ENCODE peak calls at places on chromosomes 4 and X, in ten cellular contexts. One of them, this sample, is unnamed.

GRCh38 chrX:110412971-110413726 is 54.5 kb downstream of the RTL9 start:
- DNase-seq in K562: peak; percentile 89
- DNase-seq in sigmoid colon: peak; percentile 77
- DNase-seq in GM12878: no peak
- DNase-seq in SK-N-SH: peak; percentile 74
- DNase-seq in esophagus muscularis mucosa: no peak
- DNase-seq in suprapubic skin: no peak
- DNase-seq in transverse colon: peak; percentile 69
- DNase-seq in stomach: peak; percentile 75
- DNase-seq in H1: peak; percentile 75
- DNase-seq in this sample: peak; percentile 73

GRCh38 chr4:140088317-140088967 is 65.5 kb downstream of the MAML3 start:
- DNase-seq in suprapubic skin: no peak
- DNase-seq in GM12878: no peak
- DNase-seq in K562: no peak
- DNase-seq in stomach: no peak
- DNase-seq in H1: no peak
- DNase-seq in sigmoid colon: no peak
- DNase-seq in transverse colon: no peak
- DNase-seq in esophagus muscularis mucosa: no peak
- DNase-seq in SK-N-SH: no peak
- DNase-seq in this sample: no peak

GRCh38 chr4:142614621-142615323 is 231.3 kb downstream of the INPP4B start:
- DNase-seq in transverse colon: no peak
- DNase-seq in sigmoid colon: no peak
- DNase-seq in GM12878: no peak
- DNase-seq in suprapubic skin: no peak
- DNase-seq in H1: no peak
- DNase-seq in stomach: no peak
- DNase-seq in K562: no peak
- DNase-seq in SK-N-SH: no peak
- DNase-seq in esophagus muscularis mucosa: no peak
- DNase-seq in this sample: no peak

GRCh38 chr4:37928421-37928820 is 31.8 kb upstream of the PTTG2 start:
- DNase-seq in sigmoid colon: no peak
- DNase-seq in H1: no peak
- DNase-seq in K562: no peak
- DNase-seq in GM12878: no peak
- DNase-seq in stomach: no peak
- DNase-seq in esophagus muscularis mucosa: no peak
- DNase-seq in SK-N-SH: no peak
- DNase-seq in suprapubic skin: no peak
- DNase-seq in transverse colon: no peak
- DNase-seq in this sample: no peak

GRCh38 chr4:25174674-25175073 is 14.4 kb upstream of the SEPSECS start:
- DNase-seq in suprapubic skin: no peak
- DNase-seq in K562: peak; percentile 9
- DNase-seq in GM12878: no peak
- DNase-seq in transverse colon: no peak
- DNase-seq in SK-N-SH: no peak
- DNase-seq in sigmoid colon: no peak
- DNase-seq in stomach: no peak
- DNase-seq in esophagus muscularis mucosa: no peak
- DNase-seq in H1: no peak
- DNase-seq in this sample: no peak

GRCh38 chr4:55023030-55023429 is 102.4 kb downstream of the KDR start:
- DNase-seq in K562: no peak
- DNase-seq in suprapubic skin: no peak
- DNase-seq in SK-N-SH: no peak
- DNase-seq in esophagus muscularis mucosa: no peak
- DNase-seq in GM12878: no peak
- DNase-seq in sigmoid colon: no peak
- DNase-seq in H1: no peak
- DNase-seq in transverse colon: no peak
- DNase-seq in stomach: no peak
- DNase-seq in this sample: no peak

GRCh38 chr4:6319530-6320150 is 50.0 kb downstream of the WFS1 start:
- DNase-seq in H1: no peak
- DNase-seq in SK-N-SH: no peak
- DNase-seq in transverse colon: no peak
- DNase-seq in K562: no peak
- DNase-seq in esophagus muscularis mucosa: no peak
- DNase-seq in sigmoid colon: no peak
- DNase-seq in stomach: no peak
- DNase-seq in suprapubic skin: no peak
- DNase-seq in GM12878: no peak
- DNase-seq in this sample: no peak

GRCh38 chr4:35649784-35650183 is 594.5 kb downstream of the ARAP2 start:
- DNase-seq in GM12878: no peak
- DNase-seq in stomach: no peak
- DNase-seq in SK-N-SH: no peak
- DNase-seq in esophagus muscularis mucosa: no peak
- DNase-seq in H1: no peak
- DNase-seq in suprapubic skin: no peak
- DNase-seq in K562: no peak
- DNase-seq in sigmoid colon: no peak
- DNase-seq in transverse colon: no peak
- DNase-seq in this sample: no peak

GRCh38 chr4:92634891-92635290 is 331.1 kb downstream of the GRID2 start:
- DNase-seq in sigmoid colon: no peak
- DNase-seq in K562: no peak
- DNase-seq in H1: no peak
- DNase-seq in GM12878: no peak
- DNase-seq in transverse colon: no peak
- DNase-seq in stomach: no peak
- DNase-seq in SK-N-SH: no peak
- DNase-seq in suprapubic skin: no peak
- DNase-seq in esophagus muscularis mucosa: no peak
- DNase-seq in this sample: no peak

DNA sequence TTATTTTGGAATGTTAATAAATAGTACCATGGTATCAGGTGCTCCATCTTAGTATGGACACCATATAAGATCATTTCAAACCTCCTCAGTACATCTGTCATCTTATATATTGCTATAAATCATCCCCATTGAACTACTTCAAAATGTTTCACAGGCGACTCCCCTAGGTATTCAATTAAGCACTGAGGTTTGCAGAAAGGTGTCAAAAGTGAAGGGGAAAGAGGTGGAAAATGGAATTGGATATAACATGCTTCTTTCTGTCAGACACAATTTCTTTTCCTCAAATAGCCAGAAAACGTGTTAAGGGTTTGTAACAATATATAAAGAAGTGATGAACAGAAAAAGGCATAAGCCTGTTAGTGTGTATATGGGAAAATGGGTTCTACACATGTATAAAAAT is 325.5 kb downstream of the GRID2 start:
- DNase-seq in H1: no peak
- DNase-seq in esophagus muscularis mucosa: no peak
- DNase-seq in stomach: no peak
- DNase-seq in SK-N-SH: no peak
- DNase-seq in GM12878: no peak
- DNase-seq in K562: no peak
- DNase-seq in sigmoid colon: no peak
- DNase-seq in transverse colon: no peak
- DNase-seq in suprapubic skin: no peak
- DNase-seq in this sample: no peak
- TF ChIP-seq POLR2AphosphoS5 in H1: no peak
- TF ChIP-seq POLR2AphosphoS5 in esophagus muscularis mucosa: no peak
- TF ChIP-seq POLR2AphosphoS5 in stomach: no peak
- TF ChIP-seq POLR2AphosphoS5 in SK-N-SH: no peak
- TF ChIP-seq POLR2AphosphoS5 in GM12878: no peak
- TF ChIP-seq POLR2AphosphoS5 in K562: no peak
- TF ChIP-seq POLR2AphosphoS5 in sigmoid colon: no peak
- TF ChIP-seq POLR2AphosphoS5 in transverse colon: no peak
- TF ChIP-seq POLR2AphosphoS5 in suprapubic skin: no peak
- TF ChIP-seq POLR2AphosphoS5 in this sample: no peak

GRCh38 chr4:105306820-105307219 is 160.1 kb downstream of the TET2 start:
- DNase-seq in H1: no peak
- DNase-seq in SK-N-SH: no peak
- DNase-seq in stomach: no peak
- DNase-seq in transverse colon: no peak
- DNase-seq in suprapubic skin: no peak
- DNase-seq in K562: no peak
- DNase-seq in sigmoid colon: no peak
- DNase-seq in GM12878: no peak
- DNase-seq in esophagus muscularis mucosa: no peak
- DNase-seq in this sample: no peak

GRCh38 chr4:105305019-105305836 is 158.6 kb downstream of the TET2 start:
- DNase-seq in suprapubic skin: no peak
- DNase-seq in SK-N-SH: no peak
- DNase-seq in stomach: no peak
- DNase-seq in H1: no peak
- DNase-seq in K562: no peak
- DNase-seq in sigmoid colon: no peak
- DNase-seq in esophagus muscularis mucosa: no peak
- DNase-seq in GM12878: peak; percentile 50
- DNase-seq in transverse colon: no peak
- DNase-seq in this sample: no peak

GRCh38 chr4:105304085-105304484 is 157.4 kb downstream of the TET2 start:
- DNase-seq in sigmoid colon: no peak
- DNase-seq in suprapubic skin: no peak
- DNase-seq in SK-N-SH: no peak
- DNase-seq in H1: no peak
- DNase-seq in stomach: no peak
- DNase-seq in GM12878: no peak
- DNase-seq in transverse colon: no peak
- DNase-seq in esophagus muscularis mucosa: no peak
- DNase-seq in K562: no peak
- DNase-seq in this sample: no peak

DNA sequence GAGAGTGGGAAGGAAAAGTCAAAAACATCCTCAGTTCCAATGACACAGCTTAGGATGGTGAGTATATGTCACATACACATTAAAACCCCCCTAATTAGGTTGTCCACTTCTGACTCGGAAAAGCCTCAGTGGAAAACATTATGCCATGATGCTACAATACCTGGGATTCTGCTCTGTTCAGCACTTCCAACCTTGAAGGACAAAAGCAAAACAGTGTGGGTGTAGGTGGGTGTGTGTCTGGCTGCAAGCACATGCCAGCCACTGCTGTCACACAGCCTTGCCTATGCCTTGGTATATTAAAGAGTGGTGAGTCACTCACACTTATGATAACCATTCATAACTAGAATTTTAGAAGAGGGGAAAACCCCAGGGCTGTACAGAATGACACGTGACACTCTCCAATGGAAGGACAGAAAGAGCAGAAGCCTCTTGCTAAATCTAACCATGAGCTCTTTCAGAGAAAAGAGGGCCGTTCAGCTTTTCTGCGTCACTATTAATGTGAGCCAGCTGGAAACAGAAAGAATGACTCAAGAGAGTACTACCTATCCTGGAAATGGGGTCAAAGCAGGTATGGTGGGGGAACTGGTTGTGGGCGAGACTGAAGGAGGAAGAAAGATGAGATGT is 159.6 kb downstream of the TET2 start:
- DNase-seq in esophagus muscularis mucosa: no peak
- DNase-seq in K562: no peak
- DNase-seq in H1: no peak
- DNase-seq in transverse colon: no peak
- DNase-seq in SK-N-SH: no peak
- DNase-seq in suprapubic skin: no peak
- DNase-seq in GM12878: peak; percentile 91
- DNase-seq in sigmoid colon: no peak
- DNase-seq in stomach: no peak
- DNase-seq in this sample: no peak
- TF ChIP-seq EP300 in esophagus muscularis mucosa: no peak
- TF ChIP-seq EP300 in K562: no peak
- TF ChIP-seq EP300 in H1: no peak
- TF ChIP-seq EP300 in transverse colon: no peak
- TF ChIP-seq EP300 in SK-N-SH: no peak
- TF ChIP-seq EP300 in suprapubic skin: no peak
- TF ChIP-seq EP300 in GM12878: peak; percentile 77
- TF ChIP-seq EP300 in sigmoid colon: no peak
- TF ChIP-seq EP300 in stomach: no peak
- TF ChIP-seq EP300 in this sample: no peak

GRCh38 chr4:173532725-173533511 is 2.9 kb upstream of the HAND2 start:
- DNase-seq in H1: no peak
- DNase-seq in esophagus muscularis mucosa: no peak
- DNase-seq in sigmoid colon: peak; percentile 68
- DNase-seq in SK-N-SH: no peak
- DNase-seq in suprapubic skin: no peak
- DNase-seq in GM12878: no peak
- DNase-seq in stomach: no peak
- DNase-seq in K562: no peak
- DNase-seq in transverse colon: no peak
- DNase-seq in this sample: no peak

GRCh38 chr4:173530326-173531062 is 465 bp upstream of the HAND2 start:
- DNase-seq in K562: no peak
- DNase-seq in SK-N-SH: peak; percentile 36
- DNase-seq in GM12878: no peak
- DNase-seq in transverse colon: no peak
- DNase-seq in H1: no peak
- DNase-seq in suprapubic skin: no peak
- DNase-seq in esophagus muscularis mucosa: no peak
- DNase-seq in sigmoid colon: peak; percentile 70
- DNase-seq in stomach: no peak
- DNase-seq in this sample: peak; percentile 42

GRCh38 chr4:173528378-173529321 is 1.4 kb downstream of the HAND2 start:
- DNase-seq in sigmoid colon: peak; percentile 77
- DNase-seq in K562: peak; percentile 44
- DNase-seq in stomach: no peak
- DNase-seq in H1: peak; percentile 80
- DNase-seq in suprapubic skin: no peak
- DNase-seq in transverse colon: no peak
- DNase-seq in GM12878: no peak
- DNase-seq in SK-N-SH: peak; percentile 67
- DNase-seq in esophagus muscularis mucosa: no peak
- DNase-seq in this sample: no peak

GRCh38 chr4:173529505-173530325 is at the start of gene HAND2:
- DNase-seq in transverse colon: peak; percentile 64
- DNase-seq in SK-N-SH: peak; percentile 91
- DNase-seq in suprapubic skin: no peak
- DNase-seq in GM12878: no peak
- DNase-seq in H1: peak; percentile 72
- DNase-seq in esophagus muscularis mucosa: no peak
- DNase-seq in sigmoid colon: peak; percentile 97
- DNase-seq in K562: peak; percentile 71
- DNase-seq in stomach: no peak
- DNase-seq in this sample: peak; percentile 76

GRCh38 chr4:173531085-173531965 is 1.3 kb upstream of the HAND2 start:
- DNase-seq in SK-N-SH: no peak
- DNase-seq in sigmoid colon: peak; percentile 92
- DNase-seq in stomach: no peak
- DNase-seq in suprapubic skin: no peak
- DNase-seq in GM12878: no peak
- DNase-seq in esophagus muscularis mucosa: no peak
- DNase-seq in transverse colon: peak; percentile 14
- DNase-seq in H1: peak; percentile 62
- DNase-seq in K562: no peak
- DNase-seq in this sample: peak; percentile 70
- TF ChIP-seq POLR2AphosphoS5 in SK-N-SH: no peak
- TF ChIP-seq POLR2AphosphoS5 in sigmoid colon: peak; percentile 59
- TF ChIP-seq POLR2AphosphoS5 in stomach: no peak
- TF ChIP-seq POLR2AphosphoS5 in suprapubic skin: no peak
- TF ChIP-seq POLR2AphosphoS5 in GM12878: no peak
- TF ChIP-seq POLR2AphosphoS5 in esophagus muscularis mucosa: peak; percentile 17
- TF ChIP-seq POLR2AphosphoS5 in transverse colon: no peak
- TF ChIP-seq POLR2AphosphoS5 in H1: no peak
- TF ChIP-seq POLR2AphosphoS5 in K562: no peak
- TF ChIP-seq POLR2AphosphoS5 in this sample: no peak

DNA sequence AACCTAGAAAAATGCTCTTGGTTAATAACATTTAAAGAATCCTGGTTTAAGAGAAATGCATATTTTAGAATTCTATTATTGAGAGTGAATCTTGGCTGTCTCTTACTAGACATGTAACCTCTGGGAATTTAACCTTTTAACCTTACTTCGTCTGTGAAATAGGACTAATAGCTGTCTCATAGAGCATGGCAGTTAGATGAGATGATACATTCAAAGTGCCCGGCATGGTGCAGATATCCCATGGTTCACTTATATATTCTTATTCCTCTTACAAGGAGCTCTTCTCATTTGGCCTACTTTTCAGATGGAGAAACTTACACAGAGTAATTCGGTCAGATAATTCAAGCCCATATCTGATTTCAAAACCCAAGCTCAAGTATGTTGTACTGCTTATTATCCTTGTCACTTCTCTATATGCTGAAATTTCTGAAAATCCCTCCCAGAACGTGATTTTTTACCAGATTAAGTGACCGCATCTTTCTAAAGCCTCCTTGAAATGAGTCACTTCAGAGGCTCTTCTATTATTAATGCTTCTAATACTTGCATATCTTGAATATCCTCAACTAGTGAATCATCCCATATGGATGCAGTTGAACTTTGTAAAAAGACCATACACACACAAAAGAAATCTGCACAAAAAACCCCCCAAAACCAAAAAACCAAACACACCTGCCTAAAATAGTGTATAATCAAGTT is 4.9 kb downstream of the CDKN2AIP start:
- DNase-seq in transverse colon: no peak
- DNase-seq in suprapubic skin: no peak
- DNase-seq in H1: no peak
- DNase-seq in K562: no peak
- DNase-seq in stomach: no peak
- DNase-seq in GM12878: no peak
- DNase-seq in esophagus muscularis mucosa: no peak
- DNase-seq in sigmoid colon: no peak
- DNase-seq in SK-N-SH: no peak
- DNase-seq in this sample: no peak
- TF ChIP-seq EP300 in transverse colon: no peak
- TF ChIP-seq EP300 in suprapubic skin: no peak
- TF ChIP-seq EP300 in H1: no peak
- TF ChIP-seq EP300 in K562: no peak
- TF ChIP-seq EP300 in stomach: no peak
- TF ChIP-seq EP300 in GM12878: no peak
- TF ChIP-seq EP300 in esophagus muscularis mucosa: no peak
- TF ChIP-seq EP300 in sigmoid colon: no peak
- TF ChIP-seq EP300 in SK-N-SH: peak; percentile 11
- TF ChIP-seq EP300 in this sample: no peak